ENCODE peak calls at places on chromosome 3, in six cellular contexts. E, X, I, H, L and V are unnamed samples.

GRCh38 chr3:63096248-63097058 is 181.7 kb upstream of the SYNPR start:
- DNase-seq in E (no peak), H (no peak), X (no peak), I (no peak), L (no peak), V (no peak)

GRCh38 chr3:30604566-30604965 is 1.8 kb upstream of the TGFBR2 start:
- DNase-seq in L (no peak), X (no peak), E (no peak), H (no peak), I (no peak), V (no peak)

GRCh38 chr3:171415070-171415469 is 45.1 kb downstream of the TNIK start:
- DNase-seq in L (peak; percentile 27), H (no peak), X (no peak), I (no peak), E (no peak), V (peak; percentile 43)

GRCh38 chr3:108234387-108234957 is 12.2 kb upstream of the IFT57 start:
- DNase-seq in I (no peak), X (no peak), H (no peak), L (no peak), E (no peak), V (no peak)

GRCh38 chr3:69999191-70000027 is at the start of gene SAMMSON:
- DNase-seq in X (no peak), I (no peak), H (no peak), L (no peak), E (no peak), V (peak; percentile 14)

GRCh38 chr3:196073188-196073838 is 8.6 kb downstream of the TFRC start:
- DNase-seq in I (peak; percentile 60), E (peak; percentile 77), L (peak; percentile 75), H (peak; percentile 35), X (peak; percentile 47), V (peak; percentile 65)

GRCh38 chr3:146750196-146750595 is 145.1 kb upstream of the PLSCR5 start:
- DNase-seq in L (no peak), H (no peak), E (no peak), I (no peak), X (no peak), V (peak; percentile 50)

GRCh38 chr3:185796431-185797107 is 28.3 kb downstream of the IGF2BP2 start:
- DNase-seq in I (peak; percentile 61), L (peak; percentile 49), H (peak; percentile 97), E (peak; percentile 61), X (no peak), V (peak; percentile 81)

GRCh38 chr3:50195501-50196252 is 4.3 kb downstream of the GNAT1 start:
- DNase-seq in H (no peak), L (no peak), E (no peak), I (peak; percentile 58), X (no peak), V (peak; percentile 54)

GRCh38 chr3:164641071-164641470 is 437.2 kb downstream of the SI start:
- DNase-seq in L (peak; percentile 56), H (no peak), I (no peak), X (no peak), E (no peak), V (peak; percentile 71)

GRCh38 chr3:112136959-112137693 is 4.1 kb upstream of the GCSAM start:
- DNase-seq in E (peak; percentile 15), X (no peak), H (peak; percentile 49), L (peak; percentile 13), I (no peak), V (peak; percentile 43)

GRCh38 chr3:186099178-186099577 is 9.7 kb downstream of the ETV5 start:
- DNase-seq in X (peak; percentile 41), E (peak; percentile 48), I (peak; percentile 87), H (no peak), L (peak; percentile 77), V (peak; percentile 79)

GRCh38 chr3:172561894-172562664 is 38.8 kb upstream of the TNFSF10 start:
- DNase-seq in H (no peak), L (no peak), E (no peak), X (no peak), I (no peak), V (no peak)

GRCh38 chr3:110773413-110773954 is 298.1 kb upstream of the NECTIN3 start:
- DNase-seq in X (no peak), E (no peak), H (peak; percentile 93), L (no peak), I (no peak), V (peak; percentile 68)